ENCODE peak calls at places on chromosomes 1 and 21, in nine cellular contexts. Y is CD8-positive, alpha-beta T cell; D is tibial artery; Q is IMR-90; B is BE2C; C is pancreas; Z is lower lobe of right lung; O is foreskin keratinocyte; P is endothelial cell of umbilical vein. W is an unnamed sample. For H3K27me3 and H3K4me1, the result is how much of the 10 kb centered on the place peaks cover.

GRCh38 chr1:176785810-176786209 is 322.8 kb downstream of the PAPPA2 start:
- DNase-seq in Y (no peak), D (no peak), P (no peak), Q (no peak), B (no peak), C (no peak), Z (no peak), O (no peak), W (no peak)

GRCh38 chr1:178232949-178233348 is 139.0 kb downstream of the RASAL2 start:
- DNase-seq in O (peak), B (no peak), Y (no peak), Z (no peak), P (no peak), D (no peak), Q (peak), C (no peak), W (no peak)

GRCh38 chr1:206951318-206952105 is 5.2 kb upstream of the PIGR start:
- DNase-seq in D (no peak), Z (no peak), Q (no peak), O (no peak), C (no peak), Y (no peak), P (no peak), B (no peak), W (no peak)

GRCh38 chr1:56336972-56337371 is 242.4 kb downstream of the PLPP3 start:
- DNase-seq in D (no peak), C (no peak), P (no peak), Y (no peak), O (no peak), Z (no peak), B (no peak), Q (peak), W (no peak)

GRCh38 chr1:3684031-3684430 is 31.7 kb downstream of the TP73 start:
- DNase-seq in O (no peak), C (peak), Y (no peak), Q (no peak), Z (no peak), D (no peak), P (no peak), B (no peak), W (no peak)

GRCh38 chr1:232853994-232854532 is 48.8 kb downstream of the MAP10 start:
- DNase-seq in Z (no peak), C (no peak), Y (no peak), D (no peak), B (no peak), O (no peak), Q (peak), P (no peak), W (no peak)

GRCh38 chr21:42413500-42413899 is 9.8 kb downstream of the UBASH3A start:
- DNase-seq in Z (no peak), D (no peak), P (no peak), Y (no peak), Q (no peak), C (no peak), O (no peak), B (no peak), W (no peak)

GRCh38 chr1:63679589-63679988 is 86.4 kb downstream of the PGM1 start:
- DNase-seq in Q (no peak), O (no peak), C (no peak), D (no peak), P (no peak), B (no peak), Y (no peak), Z (no peak), W (no peak)

GRCh38 chr1:81446006-81446669 is 354.6 kb upstream of the ADGRL2 start:
- DNase-seq in C (peak), O (no peak), Z (no peak), B (no peak), Y (no peak), D (no peak), P (no peak), Q (no peak), W (no peak)

GRCh38 chr1:174344162-174344561 is 103.6 kb upstream of the GPR52 start:
- DNase-seq in Q (no peak), C (no peak), B (no peak), Z (no peak), O (no peak), D (no peak), P (no peak), Y (no peak), W (no peak)

GRCh38 chr1:230739564-230739963 is 7.6 kb upstream of the CAPN9 start:
- DNase-seq in C (no peak), Z (no peak), Q (no peak), Y (no peak), P (no peak), B (no peak), O (no peak), D (no peak), W (no peak)

GRCh38 chr21:31874817-31875216 is 2.0 kb downstream of the HUNK start:
- DNase-seq in D (no peak), P (no peak), Y (no peak), Z (no peak), O (no peak), C (peak), Q (no peak), B (no peak), W (no peak)

GRCh38 chr1:200353232-200353631 is 56.6 kb downstream of the ZNF281 start:
- DNase-seq in Z (no peak), Y (no peak), B (no peak), Q (no peak), O (no peak), C (no peak), D (no peak), P (no peak), W (no peak)

GRCh38 chr1:13570924-13571323 is 12.7 kb upstream of the PDPN start:
- DNase-seq in Y (no peak), O (no peak), C (no peak), Q (no peak), B (no peak), D (no peak), P (no peak), Z (no peak), W (no peak)
- TF ChIP-seq CTCF in Y (peak), O (peak), C (no peak), Q (no peak), B (peak), D (no peak), P (no peak), Z (peak), W (peak)

DNA sequence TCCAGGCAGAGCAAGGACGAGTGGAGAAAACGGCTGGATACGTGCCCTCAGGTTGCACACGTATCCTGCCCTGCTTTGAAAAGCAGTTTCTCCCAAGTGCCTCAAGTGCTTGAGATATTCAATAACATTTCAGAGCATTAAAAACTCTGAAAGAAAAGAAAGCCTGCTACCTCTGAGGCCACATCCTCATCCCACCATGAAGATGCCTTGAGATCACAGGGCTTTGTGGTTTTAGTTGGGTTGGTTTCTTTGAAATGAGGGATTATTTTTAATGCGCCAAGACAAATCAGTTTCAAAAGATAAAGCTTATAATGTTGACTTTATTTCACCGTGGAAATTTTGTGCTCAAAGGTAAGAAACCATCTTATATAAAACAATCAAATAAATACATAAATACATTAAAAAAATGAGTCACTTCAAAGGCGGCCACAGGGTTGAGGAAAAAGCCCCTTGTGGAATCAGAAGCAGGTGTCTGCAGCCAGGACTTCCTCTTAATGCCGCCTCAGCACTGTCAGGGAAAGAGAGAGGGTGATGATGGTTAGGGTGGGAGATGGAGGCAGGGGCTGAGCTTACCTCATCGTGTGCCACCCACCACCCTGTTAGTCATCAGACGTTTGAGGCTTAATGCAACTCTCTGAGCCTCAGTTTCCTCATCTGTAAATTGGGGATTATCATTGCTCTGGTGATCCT is 1.4 kb downstream of the NPPB start:
- DNase-seq in C (no peak), B (no peak), P (no peak), O (no peak), Y (no peak), Z (no peak), D (no peak), Q (no peak), W (no peak)
- H3K27me3 ChIP-seq in C (under half), B (under half), P (under half), O (half or more), Y (under half), Z (half or more), D (under half), Q (under half), W (under half)

GRCh38 chr1:24505816-24506215 is 3.2 kb downstream of the RCAN3 start:
- DNase-seq in P (no peak), O (no peak), Q (no peak), D (no peak), Z (no peak), Y (no peak), C (no peak), B (no peak), W (no peak)
- H3K4me1 ChIP-seq in P (under half), O (under half), Q (under half), D (under half), Z (under half), Y (half or more), C (under half), B (under half), W (under half)

GRCh38 chr1:41025979-41026819 is 4.7 kb upstream of the SLFNL1 start:
- DNase-seq in D (no peak), P (no peak), C (no peak), Q (no peak), O (no peak), B (no peak), Z (no peak), Y (no peak), W (no peak)

GRCh38 chr1:41022424-41022823 is 899 bp upstream of the SLFNL1 start:
- DNase-seq in P (no peak), B (no peak), Q (no peak), Y (no peak), C (no peak), D (no peak), Z (no peak), O (no peak), W (no peak)

GRCh38 chr1:41021526-41022308 is at the start of gene SLFNL1:
- DNase-seq in D (no peak), Q (peak), P (no peak), C (no peak), B (peak), Z (no peak), Y (no peak), O (no peak), W (peak)

GRCh38 chr1:41024953-41025352 is 3.4 kb upstream of the SLFNL1 start:
- DNase-seq in B (no peak), Y (no peak), C (no peak), Q (no peak), P (no peak), D (no peak), O (no peak), Z (no peak), W (no peak)

GRCh38 chr1:41023279-41023990 is 1.9 kb upstream of the SLFNL1 start:
- DNase-seq in Z (no peak), O (no peak), P (no peak), Q (no peak), Y (no peak), B (no peak), C (no peak), D (no peak), W (no peak)
- TF ChIP-seq CTCF in Z (no peak), O (peak), P (peak), Q (peak), Y (no peak), B (peak), C (no peak), D (peak), W (no peak)